ENCODE peak calls at places on chromosomes 7 and 10, in four cellular contexts. A, J, C and V are unnamed samples.

GRCh38 chr7:33053716-33054115 is 8.9 kb downstream of the NT5C3A start:
- DNase-seq in A (no peak), J (no peak), C (no peak), V (no peak)

GRCh38 chr10:82463165-82463564 is 588.2 kb downstream of the NRG3 start:
- DNase-seq in A (no peak), J (no peak), C (no peak), V (no peak)

GRCh38 chr7:154096-154835 is 38.1 kb upstream of the FAM20C start:
- DNase-seq in A (no peak), J (no peak), C (no peak), V (no peak)

GRCh38 chr7:156949541-156950380 is at the start of gene NOM1:
- DNase-seq in A (peak; percentile 66), J (peak; percentile 92), C (peak; percentile 56), V (peak; percentile 90)

GRCh38 chr7:75040512-75040911 is 33.1 kb downstream of the RCC1L start:
- DNase-seq in A (no peak), J (no peak), C (no peak), V (no peak)

GRCh38 chr10:131689016-131689415 is 211.8 kb upstream of the PPP2R2D start:
- DNase-seq in A (no peak), J (no peak), C (no peak), V (no peak)

GRCh38 chr7:70681111-70681846 is 450.7 kb upstream of the GALNT17 start:
- DNase-seq in A (no peak), J (no peak), C (no peak), V (no peak)

GRCh38 chr7:41581041-41581440 is 121.8 kb downstream of the INHBA start:
- DNase-seq in A (no peak), J (no peak), C (no peak), V (no peak)

GRCh38 chr7:142481548-142481947 is 223.7 kb upstream of the PRSS58 start:
- DNase-seq in A (peak; percentile 39), J (no peak), C (no peak), V (no peak)

GRCh38 chr7:83413831-83414230 is 235.1 kb downstream of the SEMA3E start:
- DNase-seq in A (peak; percentile 40), J (no peak), C (no peak), V (no peak)

GRCh38 chr7:131010714-131011436 is 276.9 kb upstream of the KLF14 start:
- DNase-seq in A (no peak), J (no peak), C (no peak), V (no peak)

GRCh38 chr10:130660266-130660665 is 524.1 kb downstream of the GLRX3 start:
- DNase-seq in A (no peak), J (no peak), C (no peak), V (no peak)

GRCh38 chr7:148983220-148984146 is 44.8 kb downstream of the PDIA4 start:
- DNase-seq in A (peak; percentile 73), J (peak; percentile 41), C (peak; percentile 62), V (peak; percentile 64)

GRCh38 chr10:31745612-31746376 is 182.8 kb downstream of the ARHGAP12 start:
- DNase-seq in A (peak; percentile 89), J (no peak), C (peak; percentile 48), V (no peak)

GRCh38 chr10:51629969-51630617 is 69.3 kb downstream of the CSTF2T start:
- DNase-seq in A (no peak), J (no peak), C (no peak), V (no peak)

GRCh38 chr10:71351087-71351486 is 32.0 kb downstream of the SLC29A3 start:
- DNase-seq in A (no peak), J (no peak), C (no peak), V (no peak)

GRCh38 chr10:93193886-93194285 is 120.2 kb downstream of the CYP26A1 start:
- DNase-seq in A (no peak), J (no peak), C (no peak), V (no peak)

GRCh38 chr10:18659784-18660561 is 742 bp downstream of the ARL5B start:
- DNase-seq in A (no peak), J (peak; percentile 53), C (no peak), V (no peak)

GRCh38 chr7:28018446-28018845 is 162.1 kb downstream of the JAZF1 start:
- DNase-seq in A (peak; percentile 16), J (no peak), C (no peak), V (no peak)

GRCh38 chr10:105183506-105183905 is 542.4 kb downstream of the SORCS3 start:
- DNase-seq in A (no peak), J (no peak), C (no peak), V (no peak)

GRCh38 chr7:46152671-46153070 is 231.6 kb upstream of the IGFBP3 start:
- DNase-seq in A (no peak), J (no peak), C (no peak), V (no peak)

GRCh38 chr7:128190051-128190640 is 50.9 kb upstream of the LEP start:
- DNase-seq in A (no peak), J (no peak), C (no peak), V (no peak)

GRCh38 chr7:132609222-132609621 is 33.0 kb upstream of the PLXNA4 start:
- DNase-seq in A (no peak), J (no peak), C (no peak), V (no peak)

GRCh38 chr10:109911903-109912302 is 11.4 kb downstream of the XPNPEP1 start:
- DNase-seq in A (no peak), J (no peak), C (no peak), V (no peak)

GRCh38 chr7:33536398-33536797 is 368.9 kb upstream of the BMPER start:
- DNase-seq in A (no peak), J (no peak), C (no peak), V (no peak)

GRCh38 chr10:97597778-97598177 is 8.3 kb downstream of the C10orf62 start:
- DNase-seq in A (no peak), J (no peak), C (no peak), V (no peak)

GRCh38 chr7:10022957-10023356 is 950.7 kb upstream of the PHF14 start:
- DNase-seq in A (peak; percentile 0), J (no peak), C (peak; percentile 12), V (peak; percentile 17)

GRCh38 chr7:91424372-91424771 is 160.1 kb downstream of the FZD1 start:
- DNase-seq in A (no peak), J (no peak), C (no peak), V (no peak)

GRCh38 chr10:79056361-79056735 is 12.4 kb upstream of the ZMIZ1 start:
- DNase-seq in A (no peak), J (peak; percentile 24), C (no peak), V (no peak)

GRCh38 chr10:121379025-121379424 is 219.2 kb downstream of the FGFR2 start:
- DNase-seq in A (no peak), J (no peak), C (no peak), V (no peak)

GRCh38 chr10:44476421-44476820 is 91.5 kb upstream of the CXCL12 start:
- DNase-seq in A (no peak), J (no peak), C (no peak), V (no peak)

GRCh38 chr10:112949128-112949823 is 771 bp upstream of the TCF7L2 start:
- DNase-seq in A (no peak), J (no peak), C (no peak), V (no peak)

GRCh38 chr7:128906766-128907559 is 3.5 kb downstream of the KCP start:
- DNase-seq in A (no peak), J (no peak), C (no peak), V (no peak)

GRCh38 chr10:115001506-115002381 is 63.7 kb downstream of the TRUB1 start:
- DNase-seq in A (no peak), J (no peak), C (no peak), V (peak; percentile 27)

GRCh38 chr7:88214456-88214855 is 5.4 kb downstream of the SRI start:
- DNase-seq in A (no peak), J (no peak), C (no peak), V (no peak)

DNA sequence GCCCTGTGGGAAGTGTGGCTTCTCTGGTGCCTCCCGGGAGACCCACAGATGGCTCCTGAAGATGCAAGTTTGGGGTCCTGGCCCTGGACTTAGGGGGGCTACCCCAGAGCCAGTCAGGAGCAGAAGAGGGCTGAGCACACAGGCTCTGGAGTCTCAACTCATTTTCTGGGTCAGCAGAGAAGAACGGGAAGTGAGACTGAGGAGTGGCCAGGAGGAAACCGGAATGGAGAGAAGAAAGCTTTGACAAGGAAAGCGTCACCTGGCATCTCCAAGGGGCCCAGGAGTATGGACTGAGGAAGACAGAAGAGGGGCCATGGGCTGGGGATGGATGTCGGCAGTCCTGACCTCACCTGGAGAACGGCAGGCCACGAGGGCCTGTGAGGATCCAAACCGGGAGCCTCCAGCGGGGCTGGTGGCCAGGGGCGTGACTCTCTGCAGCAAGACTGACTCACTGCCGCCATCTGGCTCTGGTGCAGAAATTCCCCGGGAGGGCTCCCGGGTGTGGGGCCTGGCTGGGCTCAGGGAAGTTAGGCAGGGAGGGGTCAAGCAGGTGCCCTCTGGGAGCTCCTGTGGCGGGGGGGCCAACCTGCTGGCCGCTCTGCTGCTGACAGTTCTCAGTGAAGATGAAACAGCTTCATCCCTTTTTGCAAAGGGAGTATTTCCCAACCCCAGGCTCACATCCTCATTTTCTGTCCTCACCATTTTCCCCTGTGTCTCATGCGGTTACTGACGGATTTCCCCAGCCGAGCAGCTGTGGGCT is 23.6 kb downstream of the DAGLB start:
- DNase-seq in A (no peak), J (peak; percentile 47), C (no peak), V (no peak)
- H3K36me3 ChIP-seq in A (peaks cover 67% of the 10 kb centered on the region), J (peaks cover 27% of the 10 kb centered on the region), C (peaks cover 77% of the 10 kb centered on the region), V (no peaks in the 10 kb centered on the region)

GRCh38 chr7:139626817-139627216 is 103.3 kb downstream of the CLEC2L start:
- DNase-seq in A (no peak), J (no peak), C (no peak), V (no peak)
- H3K36me3 ChIP-seq in A (peaks cover 80% of the 10 kb centered on the region), J (peaks cover 71% of the 10 kb centered on the region), C (peaks cover 28% of the 10 kb centered on the region), V (no peaks in the 10 kb centered on the region)

DNA sequence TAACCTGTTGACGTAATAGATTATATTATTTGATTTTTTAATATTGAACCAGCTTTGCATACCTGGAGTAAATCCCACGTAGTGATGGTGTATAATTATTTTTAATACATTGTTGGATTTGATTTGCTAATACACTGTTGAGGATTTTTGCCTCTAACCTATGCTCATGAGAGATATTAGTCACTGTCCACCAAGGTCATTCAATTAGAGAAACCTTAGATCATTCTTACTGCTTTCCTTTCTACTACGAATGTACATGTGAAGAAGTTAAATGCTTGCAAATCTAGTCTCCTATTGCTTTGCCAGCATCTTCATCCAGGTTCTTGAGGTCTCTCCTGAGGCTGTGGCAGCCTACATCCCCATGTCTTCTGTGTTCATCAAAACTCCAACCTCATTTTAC is 6.7 kb downstream of the ATP5F1C start:
- DNase-seq in A (no peak), J (no peak), C (no peak), V (no peak)
- H3K36me3 ChIP-seq in A (peaks cover 19% of the 10 kb centered on the region), J (peaks cover 25% of the 10 kb centered on the region), C (peaks cover 22% of the 10 kb centered on the region), V (no peaks in the 10 kb centered on the region)

GRCh38 chr7:99407849-99408346 is 499 bp downstream of the PDAP1 start:
- DNase-seq in A (peak; percentile 69), J (peak; percentile 40), C (no peak), V (peak; percentile 42)

GRCh38 chr7:99408347-99409191 is at the start of the genes BUD31 and PDAP1:
- DNase-seq in A (peak; percentile 90), J (peak; percentile 92), C (peak; percentile 89), V (peak; percentile 96)

GRCh38 chr7:99410635-99411034 is 1.9 kb downstream of the BUD31 start:
- DNase-seq in A (no peak), J (no peak), C (no peak), V (no peak)

GRCh38 chr7:99409814-99410213 is 1.0 kb downstream of the BUD31 start:
- DNase-seq in A (no peak), J (no peak), C (no peak), V (no peak)

GRCh38 chr7:99409192-99409572 is 413 bp downstream of the BUD31 start:
- DNase-seq in A (no peak), J (no peak), C (no peak), V (no peak)
- H3K36me3 ChIP-seq in A (peaks cover 40% of the 10 kb centered on the region), J (peaks cover 27% of the 10 kb centered on the region), C (peaks cover 41% of the 10 kb centered on the region), V (no peaks in the 10 kb centered on the region)

GRCh38 chr7:45071528-45071927 is 17.2 kb downstream of the NACAD start:
- DNase-seq in A (no peak), J (no peak), C (no peak), V (no peak)
- H3K36me3 ChIP-seq in A (peaks cover 32% of the 10 kb centered on the region), J (peaks cover 49% of the 10 kb centered on the region), C (no peaks in the 10 kb centered on the region), V (no peaks in the 10 kb centered on the region)

GRCh38 chr7:47561715-47562446 is 20.0 kb downstream of the TNS3 start:
- DNase-seq in A (no peak), J (no peak), C (no peak), V (no peak)
- H3K36me3 ChIP-seq in A (no peaks in the 10 kb centered on the region), J (no peaks in the 10 kb centered on the region), C (no peaks in the 10 kb centered on the region), V (no peaks in the 10 kb centered on the region)